ENCODE peak calls at places on chromosome 10, in nine cellular contexts. One of them, this sample, is unnamed.

GRCh38 chr10:99412100-99412499 is 18.3 kb downstream of the GOT1 start:
- DNase-seq in lower lobe of right lung: no peak
- DNase-seq in tibial nerve: no peak
- DNase-seq in OCI-LY7: no peak
- DNase-seq in psoas muscle: no peak
- DNase-seq in gastrocnemius medialis: peak; percentile 44
- DNase-seq in H1: no peak
- DNase-seq in CD8-positive, alpha-beta memory T cell: no peak
- DNase-seq in SJSA1: no peak
- DNase-seq in this sample: no peak

GRCh38 chr10:112689327-112689726 is 242.3 kb downstream of the VTI1A start:
- DNase-seq in tibial nerve: peak; percentile 12
- DNase-seq in OCI-LY7: no peak
- DNase-seq in CD8-positive, alpha-beta memory T cell: no peak
- DNase-seq in psoas muscle: no peak
- DNase-seq in SJSA1: peak; percentile 52
- DNase-seq in lower lobe of right lung: no peak
- DNase-seq in H1: no peak
- DNase-seq in gastrocnemius medialis: no peak
- DNase-seq in this sample: no peak

GRCh38 chr10:90718185-90718584 is 139.7 kb downstream of the HTR7 start:
- DNase-seq in CD8-positive, alpha-beta memory T cell: no peak
- DNase-seq in SJSA1: no peak
- DNase-seq in H1: no peak
- DNase-seq in lower lobe of right lung: no peak
- DNase-seq in tibial nerve: no peak
- DNase-seq in gastrocnemius medialis: no peak
- DNase-seq in psoas muscle: no peak
- DNase-seq in OCI-LY7: no peak
- DNase-seq in this sample: no peak

GRCh38 chr10:82737556-82737955 is 862.6 kb downstream of the NRG3 start:
- DNase-seq in H1: no peak
- DNase-seq in SJSA1: no peak
- DNase-seq in psoas muscle: no peak
- DNase-seq in lower lobe of right lung: no peak
- DNase-seq in tibial nerve: no peak
- DNase-seq in CD8-positive, alpha-beta memory T cell: no peak
- DNase-seq in OCI-LY7: no peak
- DNase-seq in gastrocnemius medialis: no peak
- DNase-seq in this sample: no peak

GRCh38 chr10:15262036-15262713 is 93.7 kb upstream of the NMT2 start:
- DNase-seq in H1: no peak
- DNase-seq in CD8-positive, alpha-beta memory T cell: no peak
- DNase-seq in lower lobe of right lung: no peak
- DNase-seq in psoas muscle: no peak
- DNase-seq in tibial nerve: peak; percentile 41
- DNase-seq in SJSA1: no peak
- DNase-seq in OCI-LY7: no peak
- DNase-seq in gastrocnemius medialis: no peak
- DNase-seq in this sample: no peak

GRCh38 chr10:4651404-4652037 is 174.5 kb upstream of the AKR1E2 start:
- DNase-seq in SJSA1: no peak
- DNase-seq in H1: no peak
- DNase-seq in OCI-LY7: no peak
- DNase-seq in lower lobe of right lung: no peak
- DNase-seq in psoas muscle: no peak
- DNase-seq in tibial nerve: no peak
- DNase-seq in CD8-positive, alpha-beta memory T cell: no peak
- DNase-seq in gastrocnemius medialis: no peak
- DNase-seq in this sample: no peak

GRCh38 chr10:78337646-78338391 is 304.2 kb downstream of the RPS24 start:
- DNase-seq in tibial nerve: no peak
- DNase-seq in H1: no peak
- DNase-seq in OCI-LY7: no peak
- DNase-seq in gastrocnemius medialis: no peak
- DNase-seq in SJSA1: peak; percentile 32
- DNase-seq in psoas muscle: no peak
- DNase-seq in CD8-positive, alpha-beta memory T cell: no peak
- DNase-seq in lower lobe of right lung: no peak
- DNase-seq in this sample: peak; percentile 8

GRCh38 chr10:104333037-104333727 is 5.1 kb downstream of the ITPRIP start:
- DNase-seq in CD8-positive, alpha-beta memory T cell: peak; percentile 81
- DNase-seq in psoas muscle: no peak
- DNase-seq in H1: no peak
- DNase-seq in SJSA1: no peak
- DNase-seq in lower lobe of right lung: no peak
- DNase-seq in OCI-LY7: peak; percentile 27
- DNase-seq in gastrocnemius medialis: no peak
- DNase-seq in tibial nerve: no peak
- DNase-seq in this sample: peak; percentile 24

GRCh38 chr10:132889091-132889490 is 53.3 kb downstream of the CFAP46 start:
- DNase-seq in psoas muscle: no peak
- DNase-seq in OCI-LY7: no peak
- DNase-seq in CD8-positive, alpha-beta memory T cell: no peak
- DNase-seq in H1: no peak
- DNase-seq in tibial nerve: no peak
- DNase-seq in SJSA1: no peak
- DNase-seq in gastrocnemius medialis: peak; percentile 5
- DNase-seq in lower lobe of right lung: no peak
- DNase-seq in this sample: no peak

GRCh38 chr10:91820144-91820543 is 21.9 kb downstream of the TNKS2 start:
- DNase-seq in psoas muscle: no peak
- DNase-seq in OCI-LY7: no peak
- DNase-seq in lower lobe of right lung: no peak
- DNase-seq in gastrocnemius medialis: no peak
- DNase-seq in CD8-positive, alpha-beta memory T cell: no peak
- DNase-seq in SJSA1: no peak
- DNase-seq in tibial nerve: no peak
- DNase-seq in H1: no peak
- DNase-seq in this sample: no peak

GRCh38 chr10:52615756-52616419 is 156.7 kb downstream of the MBL2 start:
- DNase-seq in psoas muscle: no peak
- DNase-seq in lower lobe of right lung: no peak
- DNase-seq in gastrocnemius medialis: no peak
- DNase-seq in OCI-LY7: no peak
- DNase-seq in SJSA1: no peak
- DNase-seq in tibial nerve: no peak
- DNase-seq in H1: no peak
- DNase-seq in CD8-positive, alpha-beta memory T cell: no peak
- DNase-seq in this sample: no peak

GRCh38 chr10:52621635-52622079 is 150.9 kb downstream of the MBL2 start:
- DNase-seq in psoas muscle: no peak
- DNase-seq in CD8-positive, alpha-beta memory T cell: no peak
- DNase-seq in SJSA1: no peak
- DNase-seq in H1: no peak
- DNase-seq in OCI-LY7: no peak
- DNase-seq in gastrocnemius medialis: no peak
- DNase-seq in tibial nerve: no peak
- DNase-seq in lower lobe of right lung: no peak
- DNase-seq in this sample: no peak

GRCh38 chr10:52616420-52616764 is 156.2 kb downstream of the MBL2 start:
- DNase-seq in gastrocnemius medialis: no peak
- DNase-seq in H1: no peak
- DNase-seq in psoas muscle: no peak
- DNase-seq in CD8-positive, alpha-beta memory T cell: no peak
- DNase-seq in OCI-LY7: no peak
- DNase-seq in tibial nerve: no peak
- DNase-seq in SJSA1: no peak
- DNase-seq in lower lobe of right lung: no peak
- DNase-seq in this sample: no peak

GRCh38 chr10:52615349-52615748 is 157.2 kb downstream of the MBL2 start:
- DNase-seq in lower lobe of right lung: no peak
- DNase-seq in psoas muscle: no peak
- DNase-seq in OCI-LY7: no peak
- DNase-seq in H1: no peak
- DNase-seq in tibial nerve: no peak
- DNase-seq in gastrocnemius medialis: no peak
- DNase-seq in SJSA1: no peak
- DNase-seq in CD8-positive, alpha-beta memory T cell: no peak
- DNase-seq in this sample: no peak

DNA sequence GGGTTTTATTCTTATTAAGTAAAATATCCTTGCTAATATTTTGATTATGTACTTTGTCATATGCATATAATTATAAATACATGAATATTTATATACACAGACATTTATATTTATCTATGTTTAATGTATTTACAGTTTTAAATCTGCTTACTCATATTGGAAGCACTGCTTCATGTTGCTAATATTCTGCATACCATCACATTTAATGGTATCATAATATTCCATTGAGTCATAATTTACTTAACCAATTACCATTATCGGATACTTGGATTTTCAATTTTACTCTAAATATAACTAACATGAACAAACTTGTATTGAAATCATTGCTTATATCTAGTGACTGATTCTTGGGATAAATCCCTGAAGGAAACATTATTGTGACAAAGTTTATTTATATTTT is 155.2 kb downstream of the MBL2 start:
- DNase-seq in OCI-LY7: no peak
- DNase-seq in CD8-positive, alpha-beta memory T cell: no peak
- DNase-seq in lower lobe of right lung: no peak
- DNase-seq in tibial nerve: no peak
- DNase-seq in H1: no peak
- DNase-seq in SJSA1: no peak
- DNase-seq in gastrocnemius medialis: no peak
- DNase-seq in psoas muscle: no peak
- DNase-seq in this sample: no peak
- H3K4me1 ChIP-seq in OCI-LY7: no peaks in the 10 kb centered on the region
- H3K4me1 ChIP-seq in CD8-positive, alpha-beta memory T cell: no peaks in the 10 kb centered on the region
- H3K4me1 ChIP-seq in lower lobe of right lung: no peaks in the 10 kb centered on the region
- H3K4me1 ChIP-seq in tibial nerve: no peaks in the 10 kb centered on the region
- H3K4me1 ChIP-seq in H1: no peaks in the 10 kb centered on the region
- H3K4me1 ChIP-seq in SJSA1: no peaks in the 10 kb centered on the region
- H3K4me1 ChIP-seq in gastrocnemius medialis: no peaks in the 10 kb centered on the region
- H3K4me1 ChIP-seq in psoas muscle: no peaks in the 10 kb centered on the region
- H3K4me1 ChIP-seq in this sample: no peaks in the 10 kb centered on the region

GRCh38 chr10:95451568-95452524 is 109.3 kb downstream of the SORBS1 start:
- DNase-seq in gastrocnemius medialis: no peak
- DNase-seq in lower lobe of right lung: no peak
- DNase-seq in CD8-positive, alpha-beta memory T cell: no peak
- DNase-seq in SJSA1: no peak
- DNase-seq in tibial nerve: no peak
- DNase-seq in H1: no peak
- DNase-seq in OCI-LY7: no peak
- DNase-seq in psoas muscle: no peak
- DNase-seq in this sample: no peak
- H3K4me1 ChIP-seq in gastrocnemius medialis: peaks cover 67% of the 10 kb centered on the region
- H3K4me1 ChIP-seq in lower lobe of right lung: peaks cover 17% of the 10 kb centered on the region
- H3K4me1 ChIP-seq in CD8-positive, alpha-beta memory T cell: no peaks in the 10 kb centered on the region
- H3K4me1 ChIP-seq in SJSA1: no peaks in the 10 kb centered on the region
- H3K4me1 ChIP-seq in tibial nerve: peaks cover 50% of the 10 kb centered on the region
- H3K4me1 ChIP-seq in H1: peaks cover 10% of the 10 kb centered on the region
- H3K4me1 ChIP-seq in OCI-LY7: no peaks in the 10 kb centered on the region
- H3K4me1 ChIP-seq in psoas muscle: peaks cover 48% of the 10 kb centered on the region
- H3K4me1 ChIP-seq in this sample: peaks cover 22% of the 10 kb centered on the region

DNA sequence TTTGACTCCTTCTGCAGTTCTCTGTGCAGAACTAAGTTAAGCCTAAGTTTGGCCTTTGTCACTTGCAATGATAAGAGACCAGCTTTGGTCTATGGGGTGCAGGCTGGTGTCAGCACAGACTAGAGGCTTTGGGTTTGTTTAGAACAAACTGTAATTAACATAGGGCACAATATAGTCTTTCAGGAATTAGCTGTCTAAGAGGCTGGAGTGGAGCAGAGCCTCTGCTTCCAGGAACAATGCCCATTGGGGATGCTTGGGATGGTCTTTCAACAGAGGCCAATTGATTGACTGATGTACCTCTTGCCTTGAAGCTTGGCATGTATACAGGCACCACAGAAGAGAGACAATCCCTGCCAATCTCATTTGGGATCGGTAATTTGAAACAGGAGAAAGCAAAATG is 4.7 kb downstream of the SUFU start:
- DNase-seq in lower lobe of right lung: no peak
- DNase-seq in gastrocnemius medialis: no peak
- DNase-seq in tibial nerve: no peak
- DNase-seq in H1: no peak
- DNase-seq in CD8-positive, alpha-beta memory T cell: no peak
- DNase-seq in psoas muscle: no peak
- DNase-seq in OCI-LY7: no peak
- DNase-seq in SJSA1: no peak
- DNase-seq in this sample: no peak
- H3K4me1 ChIP-seq in lower lobe of right lung: peaks cover 50% of the 10 kb centered on the region
- H3K4me1 ChIP-seq in gastrocnemius medialis: peaks cover 33% of the 10 kb centered on the region
- H3K4me1 ChIP-seq in tibial nerve: peaks cover 55% of the 10 kb centered on the region
- H3K4me1 ChIP-seq in H1: no peaks in the 10 kb centered on the region
- H3K4me1 ChIP-seq in CD8-positive, alpha-beta memory T cell: peaks cover 19% of the 10 kb centered on the region
- H3K4me1 ChIP-seq in psoas muscle: peaks cover 39% of the 10 kb centered on the region
- H3K4me1 ChIP-seq in OCI-LY7: peaks cover 30% of the 10 kb centered on the region
- H3K4me1 ChIP-seq in SJSA1: peaks cover 7% of the 10 kb centered on the region
- H3K4me1 ChIP-seq in this sample: peaks cover 41% of the 10 kb centered on the region

GRCh38 chr10:93461807-93462178 is 20.3 kb downstream of the MYOF start:
- DNase-seq in gastrocnemius medialis: no peak
- DNase-seq in SJSA1: no peak
- DNase-seq in H1: no peak
- DNase-seq in OCI-LY7: peak; percentile 89
- DNase-seq in tibial nerve: no peak
- DNase-seq in psoas muscle: no peak
- DNase-seq in lower lobe of right lung: no peak
- DNase-seq in CD8-positive, alpha-beta memory T cell: no peak
- DNase-seq in this sample: peak; percentile 48

GRCh38 chr10:93461124-93461806 is 20.9 kb downstream of the MYOF start:
- DNase-seq in lower lobe of right lung: no peak
- DNase-seq in OCI-LY7: peak; percentile 14
- DNase-seq in CD8-positive, alpha-beta memory T cell: no peak
- DNase-seq in SJSA1: no peak
- DNase-seq in tibial nerve: no peak
- DNase-seq in H1: no peak
- DNase-seq in psoas muscle: no peak
- DNase-seq in gastrocnemius medialis: no peak
- DNase-seq in this sample: no peak

GRCh38 chr10:93457511-93457910 is 24.6 kb downstream of the MYOF start:
- DNase-seq in CD8-positive, alpha-beta memory T cell: no peak
- DNase-seq in H1: no peak
- DNase-seq in gastrocnemius medialis: no peak
- DNase-seq in psoas muscle: no peak
- DNase-seq in lower lobe of right lung: no peak
- DNase-seq in tibial nerve: no peak
- DNase-seq in SJSA1: no peak
- DNase-seq in OCI-LY7: no peak
- DNase-seq in this sample: no peak

GRCh38 chr10:93456480-93456879 is 25.7 kb downstream of the MYOF start:
- DNase-seq in tibial nerve: no peak
- DNase-seq in psoas muscle: no peak
- DNase-seq in SJSA1: no peak
- DNase-seq in H1: no peak
- DNase-seq in OCI-LY7: no peak
- DNase-seq in CD8-positive, alpha-beta memory T cell: no peak
- DNase-seq in lower lobe of right lung: no peak
- DNase-seq in gastrocnemius medialis: no peak
- DNase-seq in this sample: no peak

DNA sequence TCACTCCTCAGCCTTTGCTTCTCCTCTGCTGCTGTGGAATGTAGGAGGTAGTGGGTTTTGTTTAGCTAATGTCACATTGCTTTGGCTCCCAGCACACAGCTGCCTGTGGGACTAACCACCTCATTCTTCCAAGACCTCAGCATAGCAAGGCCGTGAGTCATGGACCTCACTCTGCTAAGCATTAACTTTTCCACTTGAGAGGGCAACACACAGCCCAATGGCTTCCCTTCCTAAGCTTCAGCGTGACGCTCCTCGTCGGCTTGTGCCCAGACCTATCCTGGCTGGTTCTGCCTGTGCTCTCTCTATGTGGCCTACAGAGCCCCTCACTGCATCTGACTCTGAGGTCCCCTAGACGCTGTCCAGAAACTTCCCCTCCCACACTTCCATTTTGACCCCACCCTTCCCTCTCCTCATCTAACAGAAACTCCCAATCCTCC is 23.3 kb downstream of the MYOF start:
- DNase-seq in psoas muscle: peak; percentile 74
- DNase-seq in CD8-positive, alpha-beta memory T cell: no peak
- DNase-seq in OCI-LY7: no peak
- DNase-seq in H1: no peak
- DNase-seq in gastrocnemius medialis: peak; percentile 74
- DNase-seq in lower lobe of right lung: peak; percentile 82
- DNase-seq in SJSA1: peak; percentile 99
- DNase-seq in tibial nerve: peak; percentile 86
- DNase-seq in this sample: peak; percentile 75
- H3K4me1 ChIP-seq in psoas muscle: peaks cover 10% of the 10 kb centered on the region
- H3K4me1 ChIP-seq in CD8-positive, alpha-beta memory T cell: no peaks in the 10 kb centered on the region
- H3K4me1 ChIP-seq in OCI-LY7: peaks cover 22% of the 10 kb centered on the region
- H3K4me1 ChIP-seq in H1: no peaks in the 10 kb centered on the region
- H3K4me1 ChIP-seq in gastrocnemius medialis: peaks cover 9% of the 10 kb centered on the region
- H3K4me1 ChIP-seq in lower lobe of right lung: peaks cover 56% of the 10 kb centered on the region
- H3K4me1 ChIP-seq in SJSA1: peaks cover 70% of the 10 kb centered on the region
- H3K4me1 ChIP-seq in tibial nerve: peaks cover 63% of the 10 kb centered on the region
- H3K4me1 ChIP-seq in this sample: peaks cover 62% of the 10 kb centered on the region

This sample was measured in stomach.